ENCODE peak calls at places on chromosome 1, in six cellular contexts. A, L, I, M, S and P are unnamed samples. For H3K4me1, the result is how much of the 10 kb centered on the place peaks cover.

GRCh38 chr1:218365600-218365999 is 20.5 kb downstream of the TGFB2 start:
- DNase-seq in A (no peak), L (no peak), I (no peak), M (peak), S (no peak), P (peak)

GRCh38 chr1:170676628-170677027 is 12.7 kb downstream of the PRRX1 start:
- DNase-seq in A (no peak), L (no peak), I (no peak), M (no peak), S (no peak), P (no peak)

GRCh38 chr1:59360170-59360569 is 63.3 kb downstream of the FGGY start:
- DNase-seq in A (no peak), L (no peak), I (no peak), M (no peak), S (no peak), P (peak)

GRCh38 chr1:214066190-214066589 is 78.4 kb downstream of the PROX1 start:
- DNase-seq in A (no peak), L (no peak), I (no peak), M (no peak), S (no peak), P (no peak)

GRCh38 chr1:186420923-186421322 is 40.0 kb downstream of the PDC start:
- DNase-seq in A (no peak), L (no peak), I (no peak), M (no peak), S (peak), P (no peak)

GRCh38 chr1:71861022-71861421 is 421.3 kb downstream of the NEGR1 start:
- DNase-seq in A (no peak), L (no peak), I (no peak), M (no peak), S (peak), P (no peak)

GRCh38 chr1:232805269-232806070 is at the start of gene MAP10:
- DNase-seq in A (peak), L (peak), I (peak), M (peak), S (peak), P (peak)

GRCh38 chr1:89259283-89259971 is 13.2 kb downstream of the GBP5 start:
- DNase-seq in A (peak), L (no peak), I (no peak), M (no peak), S (no peak), P (no peak)

GRCh38 chr1:210540288-210540687 is 211.6 kb downstream of the HHAT start:
- DNase-seq in A (no peak), L (no peak), I (no peak), M (no peak), S (no peak), P (no peak)

GRCh38 chr1:22737374-22738068 is 26.9 kb downstream of the EPHB2 start:
- DNase-seq in A (no peak), L (no peak), I (no peak), M (no peak), S (no peak), P (no peak)

GRCh38 chr1:99771522-99771921 is 5.1 kb upstream of the FRRS1 start:
- DNase-seq in A (no peak), L (no peak), I (no peak), M (no peak), S (no peak), P (no peak)

GRCh38 chr1:22039594-22040347 is 12.7 kb upstream of the CDC42 start:
- DNase-seq in A (peak), L (peak), I (peak), M (no peak), S (peak), P (peak)

GRCh38 chr1:9303916-9304315 is 11.2 kb downstream of the SPSB1 start:
- DNase-seq in A (no peak), L (no peak), I (no peak), M (no peak), S (no peak), P (no peak)

GRCh38 chr1:9297831-9298230 is 5.1 kb downstream of the SPSB1 start:
- DNase-seq in A (no peak), L (no peak), I (no peak), M (no peak), S (no peak), P (no peak)

GRCh38 chr1:9298282-9298681 is 5.6 kb downstream of the SPSB1 start:
- DNase-seq in A (no peak), L (no peak), I (no peak), M (no peak), S (no peak), P (no peak)

GRCh38 chr1:9302745-9303524 is 10.2 kb downstream of the SPSB1 start:
- DNase-seq in A (no peak), L (no peak), I (no peak), M (no peak), S (peak), P (no peak)

GRCh38 chr1:9300623-9301022 is 7.9 kb downstream of the SPSB1 start:
- DNase-seq in A (no peak), L (no peak), I (no peak), M (no peak), S (no peak), P (no peak)
- H3K4me1 ChIP-seq in A (half or more), L (half or more), I (under half), M (half or more), S (under half), P (under half)

GRCh38 chr1:216533786-216534185 is 110.5 kb upstream of the USH2A start:
- DNase-seq in A (no peak), L (no peak), I (no peak), M (no peak), S (no peak), P (no peak)

GRCh38 chr1:216531308-216532239 is 108.3 kb upstream of the USH2A start:
- DNase-seq in A (no peak), L (no peak), I (no peak), M (no peak), S (no peak), P (no peak)

GRCh38 chr1:216532399-216532798 is 109.2 kb upstream of the USH2A start:
- DNase-seq in A (no peak), L (no peak), I (no peak), M (no peak), S (no peak), P (no peak)

GRCh38 chr1:216523449-216524190 is 100.4 kb upstream of the USH2A start:
- DNase-seq in A (no peak), L (no peak), I (no peak), M (no peak), S (no peak), P (no peak)

DNA sequence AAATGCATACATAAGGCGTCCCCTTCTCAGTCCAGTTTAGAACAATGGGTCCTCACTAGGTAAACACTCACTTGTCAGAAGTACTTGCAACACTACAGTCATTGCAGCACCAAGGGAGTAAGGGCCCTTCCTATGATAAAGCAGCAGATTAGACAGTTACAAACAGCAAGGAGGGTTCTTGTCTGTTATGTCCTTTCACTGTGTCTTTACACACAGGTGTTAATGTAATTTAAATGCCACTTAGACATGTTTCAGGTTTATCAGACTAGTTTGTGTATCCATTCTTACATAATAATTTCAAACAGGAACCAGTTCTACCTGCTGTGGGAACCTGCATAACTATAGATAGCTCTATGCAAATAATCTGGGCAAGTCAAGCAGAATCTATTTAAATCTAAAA is 105.6 kb upstream of the USH2A start:
- DNase-seq in A (no peak), L (no peak), I (no peak), M (no peak), S (no peak), P (no peak)
- H3K4me1 ChIP-seq in A (under half), L (under half), I (under half), M (under half), S (under half), P (under half)

GRCh38 chr1:9595156-9595967 is 6.7 kb downstream of the TMEM201 start:
- DNase-seq in A (no peak), L (no peak), I (no peak), M (no peak), S (no peak), P (peak)

GRCh38 chr1:9593147-9593491 is 4.4 kb downstream of the TMEM201 start:
- DNase-seq in A (no peak), L (no peak), I (no peak), M (no peak), S (no peak), P (peak)

GRCh38 chr1:9595968-9596340 is 7.2 kb downstream of the TMEM201 start:
- DNase-seq in A (no peak), L (no peak), I (no peak), M (no peak), S (no peak), P (no peak)

GRCh38 chr1:9593492-9594465 is 5.1 kb downstream of the TMEM201 start:
- DNase-seq in A (peak), L (peak), I (peak), M (no peak), S (peak), P (peak)

GRCh38 chr1:9594471-9595155 is 5.9 kb downstream of the TMEM201 start:
- DNase-seq in A (no peak), L (no peak), I (no peak), M (no peak), S (no peak), P (peak)
- H3K4me1 ChIP-seq in A (under half), L (under half), I (under half), M (under half), S (half or more), P (under half)

DNA sequence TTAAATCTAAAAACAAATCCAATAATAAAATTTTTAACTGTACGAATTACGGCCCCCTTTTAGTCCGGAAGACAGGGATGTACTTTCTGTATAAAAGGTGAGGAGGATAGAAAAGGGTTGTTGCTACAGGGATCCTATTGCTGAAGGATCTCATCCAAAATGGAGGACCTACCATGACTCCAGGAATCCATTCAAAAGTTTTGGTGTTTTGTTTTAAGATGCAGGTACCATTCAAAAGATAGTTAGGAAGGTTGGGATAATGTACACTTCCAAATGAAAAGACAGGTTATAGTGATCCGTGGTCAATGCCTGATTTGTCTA is 1.3 kb upstream of the ENAH start:
- DNase-seq in A (no peak), L (no peak), I (no peak), M (no peak), S (no peak), P (no peak)
- H3K4me1 ChIP-seq in A (under half), L (under half), I (under half), M (under half), S (under half), P (under half)

DNA sequence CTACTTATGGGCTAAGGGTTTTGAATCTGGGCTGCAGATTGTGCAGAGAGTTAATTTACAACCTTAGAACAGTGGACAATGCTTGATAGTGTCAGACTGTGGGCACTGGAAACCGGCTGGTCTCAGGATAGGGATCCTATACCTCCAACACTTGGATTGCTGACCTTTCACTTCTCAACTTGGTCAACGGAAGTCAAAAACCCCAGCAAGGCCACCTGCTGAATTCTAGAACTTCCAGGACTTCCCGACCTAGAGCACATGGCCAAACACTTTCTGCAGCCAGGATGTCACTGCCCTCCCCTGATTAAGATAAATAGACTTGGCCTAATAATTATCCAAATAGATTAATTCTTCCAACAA is 336 bp upstream of the DENND2D start:
- DNase-seq in A (no peak), L (no peak), I (no peak), M (no peak), S (no peak), P (no peak)
- H3K4me1 ChIP-seq in A (half or more), L (half or more), I (under half), M (under half), S (under half), P (under half)

GRCh38 chr1:27556781-27557595 is 47.0 kb downstream of the AHDC1 start:
- DNase-seq in A (peak), L (peak), I (peak), M (peak), S (peak), P (peak)

GRCh38 chr1:27556435-27556780 is 47.5 kb downstream of the AHDC1 start:
- DNase-seq in A (no peak), L (no peak), I (no peak), M (no peak), S (no peak), P (no peak)

GRCh38 chr1:27559466-27560030 is 44.4 kb downstream of the AHDC1 start:
- DNase-seq in A (no peak), L (no peak), I (no peak), M (no peak), S (peak), P (no peak)

GRCh38 chr1:27555700-27556424 is 48.1 kb downstream of the AHDC1 start:
- DNase-seq in A (no peak), L (peak), I (no peak), M (peak), S (peak), P (peak)

DNA sequence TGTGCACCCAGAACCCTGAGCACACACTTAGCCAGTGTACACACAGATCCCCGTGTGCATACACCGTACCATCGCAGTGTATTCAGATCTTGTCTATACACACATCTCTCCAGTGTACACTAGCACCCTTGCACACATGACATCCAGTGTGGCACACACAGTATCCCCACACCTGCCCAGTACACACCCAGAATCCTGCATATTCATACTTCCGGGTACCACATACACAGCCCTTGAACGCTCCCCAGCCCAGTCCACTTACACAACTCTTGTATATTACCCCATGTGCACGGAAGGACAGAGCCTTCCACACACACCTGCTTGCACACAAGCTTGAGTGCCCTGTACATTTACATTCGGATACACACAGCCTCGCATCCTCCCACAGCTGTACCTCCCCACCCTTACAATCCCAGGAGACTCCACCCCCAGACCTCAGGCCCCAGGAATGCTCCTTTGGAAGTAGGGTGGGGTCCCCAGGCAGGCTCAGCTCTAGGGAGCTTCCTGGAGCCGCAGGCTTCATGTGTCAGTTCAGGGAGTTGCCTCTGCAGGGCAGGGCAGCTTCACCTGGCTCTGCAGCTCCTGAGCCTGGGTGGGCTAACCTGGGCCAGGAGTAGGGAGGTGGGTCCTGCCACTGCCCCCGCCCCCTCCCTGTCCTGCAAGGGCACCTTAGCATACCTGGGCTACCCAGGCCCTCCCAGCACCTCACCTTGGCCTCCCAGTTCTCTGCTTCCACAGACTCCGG is 46.2 kb downstream of the AHDC1 start:
- DNase-seq in A (peak), L (peak), I (no peak), M (no peak), S (no peak), P (no peak)
- H3K4me1 ChIP-seq in A (half or more), L (under half), I (under half), M (half or more), S (half or more), P (under half)

GRCh38 chr1:4553761-4554160 is 100.6 kb upstream of the AJAP1 start:
- DNase-seq in A (no peak), L (no peak), I (no peak), M (no peak), S (no peak), P (no peak)

GRCh38 chr1:4554291-4554865 is 100.0 kb upstream of the AJAP1 start:
- DNase-seq in A (no peak), L (no peak), I (no peak), M (no peak), S (no peak), P (no peak)

GRCh38 chr1:4561213-4561612 is 93.2 kb upstream of the AJAP1 start:
- DNase-seq in A (no peak), L (no peak), I (no peak), M (no peak), S (no peak), P (no peak)

GRCh38 chr1:4562321-4562720 is 92.1 kb upstream of the AJAP1 start:
- DNase-seq in A (no peak), L (no peak), I (no peak), M (no peak), S (no peak), P (no peak)

GRCh38 chr1:4557949-4558348 is 96.5 kb upstream of the AJAP1 start:
- DNase-seq in A (no peak), L (no peak), I (no peak), M (no peak), S (no peak), P (no peak)
- H3K4me1 ChIP-seq in A (under half), L (under half), I (under half), M (under half), S (under half), P (under half)